ENCODE peak calls at places on chromosomes 11 and 22, in four cellular contexts. X is IMR-90, K is H1, E is mesendoderm. C is an unnamed sample.

GRCh38 chr22:43944670-43945430 is 10.4 kb upstream of the SAMM50 start:
- DNase-seq in X (no peak), K (no peak), E (no peak), C (no peak)

GRCh38 chr11:112977620-112978212 is 16.5 kb downstream of the NCAM1 start:
- DNase-seq in X (peak; percentile 13), K (no peak), E (no peak), C (no peak)

GRCh38 chr22:37273126-37273845 is 9.0 kb upstream of the CYTH4 start:
- DNase-seq in X (peak; percentile 79), K (no peak), E (no peak), C (no peak)

GRCh38 chr22:16651217-16651616 is 58.6 kb upstream of the CCT8L2 start:
- DNase-seq in X (no peak), K (no peak), E (peak; percentile 0), C (no peak)

GRCh38 chr11:5749836-5750235 is 4.2 kb upstream of the OR52N4 start:
- DNase-seq in X (no peak), K (no peak), E (no peak), C (no peak)

GRCh38 chr11:105718641-105719040 is 108.8 kb downstream of the GRIA4 start:
- DNase-seq in X (no peak), K (no peak), E (no peak), C (no peak)

GRCh38 chr11:44264126-44264749 is 45.7 kb downstream of the ALX4 start:
- DNase-seq in X (no peak), K (no peak), E (no peak), C (no peak)

GRCh38 chr11:36456136-36456535 is 53.9 kb downstream of the TRAF6 start:
- DNase-seq in X (no peak), K (no peak), E (no peak), C (no peak)

GRCh38 chr11:76799061-76799804 is 16.1 kb downstream of the TSKU start:
- DNase-seq in X (peak; percentile 57), K (no peak), E (peak; percentile 88), C (peak; percentile 90)

GRCh38 chr11:13135385-13136271 is 126.5 kb downstream of the RASSF10 start:
- DNase-seq in X (peak; percentile 90), K (no peak), E (peak; percentile 46), C (no peak)

GRCh38 chr11:118901494-118902335 is 18.0 kb downstream of the CXCR5 start:
- DNase-seq in X (no peak), K (no peak), E (no peak), C (no peak)

GRCh38 chr11:12723410-12724297 is 49.4 kb downstream of the TEAD1 start:
- DNase-seq in X (peak; percentile 45), K (no peak), E (peak; percentile 95), C (no peak)

GRCh38 chr11:66668653-66669430 is 8.8 kb downstream of the RBM4B start:
- DNase-seq in X (no peak), K (no peak), E (no peak), C (no peak)

GRCh38 chr11:59960502-59961381 is 3.1 kb upstream of the OOSP4A start:
- DNase-seq in X (no peak), K (no peak), E (peak; percentile 90), C (no peak)

GRCh38 chr11:83035070-83035854 is 36.4 kb downstream of the RAB30 start:
- DNase-seq in X (no peak), K (no peak), E (no peak), C (no peak)

GRCh38 chr11:83033367-83033766 is 38.3 kb downstream of the RAB30 start:
- DNase-seq in X (no peak), K (no peak), E (no peak), C (no peak)

GRCh38 chr11:83036701-83037100 is 35.0 kb downstream of the RAB30 start:
- DNase-seq in X (no peak), K (no peak), E (no peak), C (no peak)

GRCh38 chr11:83034673-83035014 is 37.1 kb downstream of the RAB30 start:
- DNase-seq in X (no peak), K (no peak), E (no peak), C (no peak)

GRCh38 chr11:83033972-83034672 is 37.6 kb downstream of the RAB30 start:
- DNase-seq in X (peak; percentile 71), K (no peak), E (no peak), C (no peak)
- H2BK15ac ChIP-seq in X (no peak overlapping the region), K (no peak overlapping the region), E (no peak overlapping the region), C (no peak overlapping the region)

GRCh38 chr11:47409440-47410403 is 1.3 kb downstream of the SLC39A13 start:
- DNase-seq in X (no peak), K (no peak), E (no peak), C (no peak)
- H3K18ac ChIP-seq in X (peak overlapping the region; percentile 77), K (no peak overlapping the region), E (no peak overlapping the region), C (no peak overlapping the region)

GRCh38 chr11:1889527-1889930 is 2.2 kb downstream of the PRR33 start:
- DNase-seq in X (no peak), K (no peak), E (no peak), C (no peak)

GRCh38 chr11:1889941-1890855 is 1.5 kb downstream of the PRR33 start:
- DNase-seq in X (no peak), K (no peak), E (no peak), C (no peak)

GRCh38 chr11:1888811-1889526 is 2.7 kb downstream of the PRR33 start:
- DNase-seq in X (no peak), K (no peak), E (no peak), C (no peak)

GRCh38 chr11:1888347-1888753 is 3.3 kb downstream of the PRR33 start:
- DNase-seq in X (no peak), K (no peak), E (no peak), C (no peak)

DNA sequence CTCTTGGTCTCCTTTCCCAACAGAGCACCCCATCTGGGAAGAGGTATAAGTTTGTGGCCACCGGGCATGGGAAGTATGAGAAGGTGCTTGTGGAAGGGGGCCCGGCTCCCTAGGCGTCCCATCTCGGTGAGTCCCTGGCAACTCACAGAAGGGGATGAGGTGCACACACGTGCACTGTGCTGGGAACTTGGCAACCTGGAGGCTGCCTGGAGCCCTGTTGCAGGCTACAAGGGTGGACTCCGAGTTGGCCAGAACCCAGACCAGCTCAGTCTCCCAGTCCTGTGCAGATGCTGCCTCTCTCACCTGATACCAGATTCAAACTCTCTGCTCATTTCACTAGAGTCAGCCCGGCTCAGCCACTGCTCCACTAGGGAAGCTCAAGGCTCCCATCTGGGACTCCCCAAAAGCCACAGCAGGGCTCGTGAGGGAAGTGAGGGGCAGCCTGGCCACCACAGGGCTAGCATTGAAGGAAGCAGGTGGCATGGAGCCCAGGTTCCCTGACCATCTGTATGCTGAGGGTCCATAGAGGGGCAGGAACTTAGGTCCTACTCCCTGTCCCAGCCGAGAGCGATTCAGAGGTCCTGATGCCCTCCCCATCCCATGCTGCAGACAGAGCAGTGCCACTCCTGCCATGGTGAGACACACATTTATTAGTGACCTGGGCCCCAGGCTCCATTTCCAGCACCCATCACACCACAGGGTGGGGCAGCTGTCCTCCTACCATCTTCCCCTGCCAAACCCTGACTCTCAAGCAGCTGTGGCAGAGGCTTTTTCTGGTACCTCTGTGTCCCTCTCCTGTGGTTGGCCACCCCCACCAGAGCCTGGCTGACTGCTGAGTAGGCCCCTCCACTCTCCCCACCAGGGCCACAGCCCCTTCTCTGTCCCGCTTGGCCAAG is 4.0 kb downstream of the PRR33 start:
- DNase-seq in X (no peak), K (no peak), E (no peak), C (no peak)
- H2BK15ac ChIP-seq in X (no peak overlapping the region), K (no peak overlapping the region), E (no peak overlapping the region), C (no peak overlapping the region)

GRCh38 chr11:15906481-15907035 is 449.8 kb downstream of the SOX6 start:
- DNase-seq in X (no peak), K (no peak), E (no peak), C (no peak)
- H3K18ac ChIP-seq in X (no peak overlapping the region), K (no peak overlapping the region), E (no peak overlapping the region), C (no peak overlapping the region)

GRCh38 chr11:10401275-10401674 is 53.8 kb upstream of the AMPD3 start:
- DNase-seq in X (no peak), K (no peak), E (no peak), C (no peak)
- H2BK15ac ChIP-seq in X (peak overlapping the region; percentile 34), K (no peak overlapping the region), E (no peak overlapping the region), C (no peak overlapping the region)

DNA sequence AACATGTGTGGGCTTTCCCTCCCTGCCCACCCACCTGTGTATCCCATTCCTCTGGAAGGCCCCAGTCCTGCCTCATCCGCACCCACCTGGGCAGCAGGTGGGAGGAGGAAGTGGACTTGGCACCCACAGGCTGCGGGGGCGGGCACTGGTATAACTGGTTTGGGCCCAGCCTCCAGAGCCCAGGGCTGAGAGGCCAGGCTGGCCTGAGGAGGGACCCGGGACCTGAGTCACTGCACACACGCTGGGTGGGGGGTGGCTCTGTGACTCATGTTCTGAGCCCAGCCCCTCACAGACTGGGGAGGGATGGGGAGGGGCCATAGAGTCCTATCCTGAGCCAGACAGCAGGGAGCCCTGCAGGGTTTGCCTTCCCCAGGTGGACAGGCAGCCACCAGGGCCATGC is 16.7 kb downstream of the PHLDA2 start:
- DNase-seq in X (peak; percentile 85), K (no peak), E (peak; percentile 92), C (peak; percentile 67)
- H3K18ac ChIP-seq in X (no peak overlapping the region), K (no peak overlapping the region), E (no peak overlapping the region), C (no peak overlapping the region)

GRCh38 chr22:41431656-41432055 is 14.9 kb downstream of the TOB2 start:
- DNase-seq in X (no peak), K (no peak), E (no peak), C (no peak)
- H2BK15ac ChIP-seq in X (no peak overlapping the region), K (no peak overlapping the region), E (no peak overlapping the region), C (no peak overlapping the region)

DNA sequence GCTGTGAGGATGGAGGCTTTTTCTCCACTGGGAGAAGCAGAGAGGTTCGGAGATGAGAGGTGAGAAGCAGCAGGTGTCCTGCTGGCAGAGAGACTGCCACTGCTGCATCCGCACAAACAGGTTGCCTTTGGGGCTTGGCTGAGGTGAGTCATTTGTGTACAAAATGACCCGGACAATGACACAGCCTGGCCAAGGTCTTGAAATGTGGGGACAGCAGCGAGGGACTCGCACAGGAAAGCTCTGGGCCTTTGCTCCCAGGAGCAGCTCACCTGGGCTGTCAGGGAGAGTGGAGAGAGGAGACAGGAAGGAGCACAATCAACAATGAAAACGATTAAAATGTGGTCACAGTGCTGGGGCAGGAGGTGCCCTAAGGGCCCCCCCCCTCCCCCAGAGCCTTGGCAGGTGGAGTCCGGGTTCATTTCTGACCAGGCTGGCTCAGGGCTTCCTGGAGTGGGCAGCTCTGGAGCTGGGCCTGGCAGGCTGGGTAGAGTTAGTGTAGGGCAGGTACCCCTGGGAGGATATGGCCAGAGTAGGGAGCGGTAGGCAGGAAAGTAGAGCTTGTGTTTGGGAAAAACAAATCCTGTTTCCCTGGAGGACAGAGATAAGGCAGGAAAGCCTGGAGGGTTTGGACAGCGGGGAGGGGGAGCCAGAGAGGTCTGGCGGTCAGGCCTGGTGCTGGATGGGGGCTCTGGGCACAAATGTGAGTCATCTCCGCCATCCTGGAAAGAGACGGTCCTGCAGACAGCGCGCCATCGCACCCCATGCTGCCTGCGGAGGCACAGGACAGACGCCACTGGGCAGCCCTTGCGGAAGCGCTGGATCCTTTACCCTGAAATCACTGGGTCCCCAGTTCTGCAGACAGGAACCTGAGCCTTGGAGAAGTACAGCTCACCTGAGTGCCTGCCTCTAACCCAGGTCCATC is 37.8 kb upstream of the CELSR1 start:
- DNase-seq in X (no peak), K (no peak), E (peak; percentile 91), C (peak; percentile 61)
- H3K18ac ChIP-seq in X (no peak overlapping the region), K (no peak overlapping the region), E (no peak overlapping the region), C (no peak overlapping the region)